ENCODE peak calls at places on chromosome 1, in five cellular contexts. R is fibroblast of pulmonary artery, V is body of pancreas, K is MM.1S, F is GM12865. Z is an unnamed sample.

GRCh38 chr1:193144361-193144938 is 22.6 kb downstream of the CDC73 start:
- DNase-seq in R (no peak), V (no peak), K (no peak), F (no peak), Z (no peak)

GRCh38 chr1:220775238-220775853 is 11.4 kb upstream of the MTARC1 start:
- DNase-seq in R (peak; percentile 48), V (peak; percentile 35), K (peak; percentile 40), F (peak; percentile 53), Z (peak; percentile 67)

GRCh38 chr1:208988811-208989222 is 594.7 kb upstream of the CAMK1G start:
- DNase-seq in K (peak; percentile 93), F (peak; percentile 77), R (peak; percentile 78), V (peak; percentile 24), Z (no peak)

GRCh38 chr1:74946389-74946788 is 187.8 kb upstream of the LHX8 start:
- DNase-seq in V (no peak), R (no peak), F (no peak), K (no peak), Z (no peak)

GRCh38 chr1:213617133-213617532 is 370.6 kb upstream of the PROX1 start:
- DNase-seq in R (no peak), F (no peak), K (no peak), V (no peak), Z (no peak)

GRCh38 chr1:151108331-151108730 is 37.8 kb downstream of the GABPB2 start:
- DNase-seq in V (no peak), R (no peak), F (no peak), K (no peak), Z (no peak)

GRCh38 chr1:151729966-151730291 is 8.6 kb downstream of the RIIAD1 start:
- DNase-seq in R (no peak), K (no peak), V (no peak), F (no peak), Z (no peak)

GRCh38 chr1:227518876-227519275 is 44.5 kb upstream of the ZNF678 start:
- DNase-seq in K (no peak), R (no peak), F (no peak), V (no peak), Z (no peak)

GRCh38 chr1:22221233-22221780 is 78.4 kb upstream of the WNT4 start:
- DNase-seq in R (no peak), F (no peak), V (no peak), K (no peak), Z (no peak)

GRCh38 chr1:207499573-207499972 is 3.6 kb downstream of the CR1 start:
- DNase-seq in R (peak; percentile 76), V (peak; percentile 83), K (peak; percentile 80), F (peak; percentile 84), Z (peak; percentile 59)

GRCh38 chr1:158107926-158108325 is 72.8 kb upstream of the CD1D start:
- DNase-seq in R (no peak), F (no peak), V (no peak), K (no peak), Z (no peak)

GRCh38 chr1:92778371-92778770 is 6.5 kb downstream of the EVI5 start:
- DNase-seq in R (no peak), F (no peak), K (no peak), V (no peak), Z (no peak)

GRCh38 chr1:67647036-67647798 is 37.8 kb upstream of the GADD45A start:
- DNase-seq in K (no peak), V (peak; percentile 56), R (peak; percentile 59), F (no peak), Z (no peak)

GRCh38 chr1:58883037-58883887 is 99.4 kb upstream of the JUN start:
- DNase-seq in F (no peak), R (peak; percentile 100), V (peak; percentile 88), K (peak; percentile 47), Z (no peak)

GRCh38 chr1:12094180-12094579 is 31.1 kb downstream of the TNFRSF8 start:
- DNase-seq in K (no peak), R (no peak), V (no peak), F (no peak), Z (no peak)

GRCh38 chr1:88935522-88936222 is 44.3 kb upstream of the GTF2B start:
- DNase-seq in R (peak; percentile 64), V (peak; percentile 19), K (peak; percentile 47), F (peak; percentile 35), Z (peak; percentile 14)

GRCh38 chr1:171345536-171345935 is 31.6 kb downstream of the FMO4 start:
- DNase-seq in K (no peak), F (no peak), V (no peak), R (peak; percentile 55), Z (no peak)

DNA sequence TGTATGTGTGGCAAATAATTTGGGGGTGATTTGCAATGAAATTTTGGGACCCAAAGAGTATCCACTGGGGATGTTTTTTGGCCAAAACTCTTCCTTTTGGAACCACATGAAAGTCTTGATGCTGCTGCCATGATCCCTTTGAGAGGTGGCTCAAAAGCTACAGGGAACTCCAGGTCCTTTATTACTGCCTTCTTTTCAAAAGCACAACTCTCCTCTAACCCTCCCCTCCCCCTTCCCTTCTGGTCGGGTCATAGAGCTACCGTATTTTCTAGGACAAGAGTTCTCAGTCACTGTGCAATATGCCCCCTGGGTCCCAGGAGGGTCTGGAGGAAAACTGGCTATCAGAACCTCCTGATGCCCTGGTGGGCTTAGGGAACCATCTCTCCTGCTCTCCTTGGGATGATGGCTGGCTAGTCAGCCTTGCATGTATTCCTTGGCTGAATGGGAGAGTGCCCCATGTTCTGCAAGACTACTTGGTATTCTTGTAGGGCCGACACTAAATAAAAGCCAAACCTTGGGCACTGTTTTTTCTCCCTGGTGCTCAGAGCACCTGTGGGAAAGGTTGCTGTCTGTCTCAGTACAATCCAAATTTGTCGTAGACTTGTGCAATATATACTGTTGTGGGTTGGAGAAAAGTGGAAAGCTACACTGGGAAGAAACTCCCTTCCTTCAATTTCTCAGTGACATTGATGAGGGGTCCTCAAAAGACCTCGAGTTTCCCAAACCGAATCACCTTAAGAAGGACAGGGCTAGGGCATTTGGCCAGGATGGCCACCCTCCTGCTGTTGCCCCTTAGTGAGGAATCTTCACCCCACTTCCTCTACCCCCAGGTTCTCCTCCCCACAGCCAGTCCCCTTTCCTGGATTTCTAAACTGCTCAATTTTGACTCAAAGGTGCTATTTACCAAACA is 3.1 kb downstream of the BTG2 start:
- DNase-seq in R (no peak), V (peak; percentile 28), K (no peak), F (peak; percentile 31), Z (no peak)
- H3K4me3 ChIP-seq in R (peak overlapping the region; percentile 88), V (peak overlapping the region; percentile 84), K (peak overlapping the region; percentile 89), F (peak overlapping the region; percentile 97), Z (no peak overlapping the region)

GRCh38 chr1:153260473-153260979 is 1.0 kb downstream of the LORICRIN start:
- DNase-seq in F (peak; percentile 14), R (no peak), K (peak; percentile 50), V (no peak), Z (no peak)
- H3K4me3 ChIP-seq in F (no peak overlapping the region), R (no peak overlapping the region), K (peak overlapping the region; percentile 12), V (no peak overlapping the region), Z (no peak overlapping the region)

DNA sequence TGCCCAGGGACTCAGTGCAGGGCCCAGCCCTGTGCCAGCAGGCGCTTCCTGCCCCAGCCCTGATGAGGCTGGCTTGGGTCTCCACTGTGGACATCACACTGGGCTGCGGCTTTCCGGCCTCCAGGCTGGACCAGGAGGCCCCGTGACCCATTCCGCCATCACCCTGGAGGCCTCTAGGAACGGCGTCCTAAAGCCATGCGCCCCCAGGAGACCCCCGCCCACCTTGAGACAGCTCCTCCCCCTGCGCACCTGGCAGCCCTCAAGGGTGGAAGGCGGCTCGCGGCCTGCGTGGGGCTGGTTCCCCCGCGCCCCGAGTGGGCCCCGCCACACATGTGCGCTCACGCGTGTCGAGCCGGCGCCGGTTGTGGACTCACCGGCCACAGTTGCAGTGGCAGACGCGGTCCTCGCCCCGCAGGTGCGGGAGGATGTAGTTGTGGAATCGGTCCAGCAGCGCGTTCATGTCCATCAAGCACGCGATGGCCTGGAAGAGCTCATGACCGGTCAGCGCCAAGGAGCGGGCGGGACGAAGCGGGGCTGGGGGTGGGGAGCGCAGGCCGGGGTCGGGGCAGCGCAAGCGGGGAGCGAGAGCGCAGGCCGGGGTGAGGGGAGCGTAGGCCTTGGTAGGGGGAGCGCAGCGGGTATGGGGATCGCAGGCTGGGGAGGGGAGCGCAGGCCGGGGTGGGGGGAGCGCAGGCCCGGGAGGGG is 962 bp downstream of the TMEM240 start:
- DNase-seq in V (no peak), R (peak; percentile 43), K (no peak), F (no peak), Z (peak; percentile 94)
- H3K4me3 ChIP-seq in V (no peak overlapping the region), R (peak overlapping the region; percentile 58), K (no peak overlapping the region), F (no peak overlapping the region), Z (peak overlapping the region; percentile 63)

GRCh38 chr1:174797398-174797797 is 202.3 kb upstream of the CACYBP start:
- DNase-seq in V (no peak), R (no peak), F (no peak), K (no peak), Z (no peak)

GRCh38 chr1:174800221-174800791 is 199.4 kb upstream of the CACYBP start:
- DNase-seq in V (no peak), R (peak; percentile 8), F (no peak), K (no peak), Z (no peak)

GRCh38 chr1:174799136-174799479 is 200.6 kb upstream of the CACYBP start:
- DNase-seq in F (no peak), K (no peak), V (no peak), R (no peak), Z (no peak)

GRCh38 chr1:174795806-174796205 is 203.9 kb upstream of the CACYBP start:
- DNase-seq in K (no peak), V (no peak), F (no peak), R (peak; percentile 4), Z (no peak)

DNA sequence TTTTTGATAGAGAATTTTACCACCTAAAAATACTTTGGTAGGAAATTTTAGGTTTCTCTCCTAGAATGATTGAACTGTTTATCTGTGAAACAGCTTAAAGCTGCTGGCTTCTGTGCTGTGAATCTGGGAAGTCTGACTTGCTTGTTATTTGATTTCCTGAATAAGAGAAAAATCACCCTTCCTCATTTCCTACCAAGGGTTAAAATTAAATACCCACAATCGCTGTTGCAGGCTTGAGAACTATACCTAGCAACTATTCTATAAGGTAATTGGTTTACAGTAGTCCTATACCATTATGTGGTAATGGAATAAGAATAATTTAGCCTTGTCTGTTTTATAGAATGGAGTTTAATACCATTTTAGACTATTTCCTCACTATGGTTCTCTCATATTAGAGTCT is 198.8 kb upstream of the CACYBP start:
- DNase-seq in K (no peak), F (no peak), V (no peak), R (no peak), Z (no peak)
- H3K4me3 ChIP-seq in K (no peak overlapping the region), F (no peak overlapping the region), V (no peak overlapping the region), R (no peak overlapping the region), Z (no peak overlapping the region)

GRCh38 chr1:26705788-26706237 is 10.0 kb downstream of the ARID1A start:
- DNase-seq in F (no peak), R (peak; percentile 70), K (no peak), V (peak; percentile 23), Z (no peak)

GRCh38 chr1:26702680-26703038 is 6.8 kb downstream of the ARID1A start:
- DNase-seq in K (peak; percentile 83), R (no peak), V (no peak), F (peak; percentile 63), Z (no peak)

GRCh38 chr1:26704629-26705028 is 8.8 kb downstream of the ARID1A start:
- DNase-seq in F (no peak), R (no peak), K (no peak), V (no peak), Z (no peak)

GRCh38 chr1:26703466-26703865 is 7.7 kb downstream of the ARID1A start:
- DNase-seq in K (no peak), F (no peak), R (no peak), V (no peak), Z (no peak)

GRCh38 chr1:26706315-26706714 is 10.5 kb downstream of the ARID1A start:
- DNase-seq in F (peak; percentile 40), K (no peak), R (no peak), V (peak; percentile 27), Z (no peak)
- H3K4me3 ChIP-seq in F (peak overlapping the region; percentile 4), K (no peak overlapping the region), R (no peak overlapping the region), V (no peak overlapping the region), Z (no peak overlapping the region)

GRCh38 chr1:244878681-244879080 is 14.3 kb upstream of the HNRNPU start:
- DNase-seq in K (no peak), R (no peak), F (no peak), V (no peak), Z (no peak)
- H3K4me3 ChIP-seq in K (no peak overlapping the region), R (no peak overlapping the region), F (no peak overlapping the region), V (no peak overlapping the region), Z (no peak overlapping the region)